ENCODE peak calls at places on chromosomes 7 and 10, in eight cellular contexts. One of them, this sample, is unnamed.

GRCh38 chr7:139692723-139693122 is 85.1 kb downstream of the HIPK2 start:
- DNase-seq in hypothalamus: no peak
- DNase-seq in HS-5: no peak
- DNase-seq in right lobe of liver: no peak
- DNase-seq in DMS 273 treated with DMSO at 0.1 percent for 48 hours: no peak
- DNase-seq in substantia nigra: no peak
- DNase-seq in putamen: no peak
- DNase-seq in endothelial cell: no peak
- DNase-seq in this sample: no peak

GRCh38 chr10:97713351-97713827 is at the start of gene MARVELD1:
- DNase-seq in right lobe of liver: peak
- DNase-seq in endothelial cell: peak
- DNase-seq in substantia nigra: no peak
- DNase-seq in DMS 273 treated with DMSO at 0.1 percent for 48 hours: peak
- DNase-seq in HS-5: peak
- DNase-seq in putamen: peak
- DNase-seq in hypothalamus: peak
- DNase-seq in this sample: peak

GRCh38 chr10:51983481-51983880 is 284.1 kb upstream of the CSTF2T start:
- DNase-seq in hypothalamus: no peak
- DNase-seq in endothelial cell: no peak
- DNase-seq in DMS 273 treated with DMSO at 0.1 percent for 48 hours: no peak
- DNase-seq in substantia nigra: no peak
- DNase-seq in right lobe of liver: no peak
- DNase-seq in HS-5: no peak
- DNase-seq in putamen: no peak
- DNase-seq in this sample: no peak

GRCh38 chr10:122468923-122469781 is 7.8 kb downstream of the HTRA1 start:
- DNase-seq in hypothalamus: peak
- DNase-seq in DMS 273 treated with DMSO at 0.1 percent for 48 hours: no peak
- DNase-seq in endothelial cell: no peak
- DNase-seq in substantia nigra: no peak
- DNase-seq in putamen: no peak
- DNase-seq in HS-5: peak
- DNase-seq in right lobe of liver: no peak
- DNase-seq in this sample: peak

GRCh38 chr7:120950026-120950538 is 495 bp upstream of the ING3 start:
- DNase-seq in substantia nigra: no peak
- DNase-seq in putamen: peak
- DNase-seq in hypothalamus: no peak
- DNase-seq in HS-5: no peak
- DNase-seq in DMS 273 treated with DMSO at 0.1 percent for 48 hours: no peak
- DNase-seq in endothelial cell: no peak
- DNase-seq in right lobe of liver: no peak
- DNase-seq in this sample: no peak

GRCh38 chr10:95537543-95537930 is 23.6 kb downstream of the SORBS1 start:
- DNase-seq in DMS 273 treated with DMSO at 0.1 percent for 48 hours: no peak
- DNase-seq in HS-5: no peak
- DNase-seq in putamen: no peak
- DNase-seq in hypothalamus: no peak
- DNase-seq in substantia nigra: no peak
- DNase-seq in endothelial cell: no peak
- DNase-seq in right lobe of liver: no peak
- DNase-seq in this sample: no peak

GRCh38 chr10:123229927-123230630 is 75.9 kb downstream of the BUB3 start:
- DNase-seq in right lobe of liver: no peak
- DNase-seq in DMS 273 treated with DMSO at 0.1 percent for 48 hours: no peak
- DNase-seq in putamen: peak
- DNase-seq in endothelial cell: no peak
- DNase-seq in hypothalamus: no peak
- DNase-seq in HS-5: no peak
- DNase-seq in substantia nigra: no peak
- DNase-seq in this sample: no peak

GRCh38 chr10:122847782-122848604 is 2.3 kb upstream of the CUZD1 start:
- DNase-seq in hypothalamus: no peak
- DNase-seq in right lobe of liver: no peak
- DNase-seq in putamen: no peak
- DNase-seq in HS-5: no peak
- DNase-seq in DMS 273 treated with DMSO at 0.1 percent for 48 hours: peak
- DNase-seq in substantia nigra: no peak
- DNase-seq in endothelial cell: no peak
- DNase-seq in this sample: no peak